ENCODE peak calls at places on chromosomes 3 and 15, in ten cellular contexts. A, N, R, E, X, U, T, W, L and V are unnamed samples.

GRCh38 chr15:92394327-92395175 is 870 bp downstream of the ST8SIA2 start:
- DNase-seq in A (no peak), N (no peak), R (no peak), E (no peak), X (no peak), U (peak; percentile 6), T (no peak), W (no peak), L (no peak), V (peak; percentile 44)

GRCh38 chr3:10286596-10287295 is 6.0 kb downstream of the GHRL start:
- DNase-seq in A (no peak), N (no peak), R (peak; percentile 92), E (peak; percentile 50), X (no peak), U (no peak), T (no peak), W (no peak), L (no peak), V (peak; percentile 77)

GRCh38 chr15:25967120-25967519 is 104.0 kb upstream of the ATP10A start:
- DNase-seq in A (no peak), N (no peak), R (no peak), E (no peak), X (no peak), U (no peak), T (no peak), W (no peak), L (no peak), V (no peak)

GRCh38 chr3:175432338-175433025 is 573.3 kb downstream of the NAALADL2 start:
- DNase-seq in A (no peak), N (no peak), R (no peak), E (no peak), X (no peak), U (peak; percentile 59), T (no peak), W (no peak), L (no peak), V (no peak)

GRCh38 chr15:69074011-69074842 is 59.7 kb downstream of the NOX5 start:
- DNase-seq in A (no peak), N (peak; percentile 80), R (peak; percentile 80), E (peak; percentile 23), X (peak; percentile 42), U (peak; percentile 82), T (no peak), W (peak; percentile 72), L (no peak), V (peak; percentile 80)

GRCh38 chr3:98885851-98886250 is 15.6 kb downstream of the DCBLD2 start:
- DNase-seq in A (no peak), N (no peak), R (no peak), E (no peak), X (no peak), U (no peak), T (no peak), W (no peak), L (no peak), V (no peak)

GRCh38 chr3:102715030-102715697 is 280.3 kb downstream of the ZPLD1 start:
- DNase-seq in A (no peak), N (no peak), R (no peak), E (no peak), X (no peak), U (no peak), T (no peak), W (no peak), L (no peak), V (no peak)

GRCh38 chr3:45976191-45977091 is 19.2 kb downstream of the FYCO1 start:
- DNase-seq in A (no peak), N (no peak), R (no peak), E (no peak), X (no peak), U (no peak), T (no peak), W (no peak), L (peak; percentile 28), V (no peak)

GRCh38 chr3:139524841-139525538 is 14.6 kb downstream of the RBP1 start:
- DNase-seq in A (no peak), N (no peak), R (no peak), E (no peak), X (no peak), U (no peak), T (no peak), W (no peak), L (no peak), V (no peak)

GRCh38 chr15:68885070-68885469 is 45.3 kb upstream of the SPESP1 start:
- DNase-seq in A (no peak), N (no peak), R (no peak), E (no peak), X (no peak), U (no peak), T (no peak), W (no peak), L (no peak), V (peak; percentile 52)